ENCODE peak calls at places on chromosomes 12 and 14, in four cellular contexts. E is CD8-positive, alpha-beta T cell; V is psoas muscle; P is tibial nerve. N is an unnamed sample.

GRCh38 chr14:76329951-76330350 is 46.0 kb upstream of the ESRRB start:
- DNase-seq in P (no peak), V (no peak), E (no peak), N (no peak)

GRCh38 chr12:9848899-9849298 is 20.3 kb downstream of the CLEC2B start:
- DNase-seq in V (no peak), E (no peak), P (no peak), N (no peak)

GRCh38 chr12:113002155-113002554 is 23.8 kb downstream of the OAS2 start:
- DNase-seq in P (no peak), V (no peak), E (no peak), N (no peak)

GRCh38 chr12:88633312-88633711 is 53.0 kb upstream of the KITLG start:
- DNase-seq in E (no peak), V (no peak), P (no peak), N (peak)

GRCh38 chr12:2877959-2878732 is 1.1 kb downstream of the RHNO1 start:
- DNase-seq in E (no peak), P (no peak), V (no peak), N (no peak)

GRCh38 chr14:34711169-34711568 is 3.2 kb downstream of the CFL2 start:
- DNase-seq in P (peak), E (no peak), V (no peak), N (peak)

GRCh38 chr12:12721251-12721689 is 4.1 kb downstream of the CDKN1B start:
- DNase-seq in V (no peak), P (no peak), E (peak), N (no peak)

GRCh38 chr12:12399906-12400305 is 43.0 kb downstream of the BORCS5 start:
- DNase-seq in E (no peak), V (no peak), P (no peak), N (no peak)

GRCh38 chr14:101111620-101112290 is 208.2 kb upstream of the RTL1 start:
- DNase-seq in P (no peak), E (no peak), V (peak), N (no peak)

GRCh38 chr12:46005151-46005797 is 14.9 kb upstream of the SCAF11 start:
- DNase-seq in E (no peak), V (no peak), P (no peak), N (no peak)

GRCh38 chr14:26596722-26597030 is 1.2 kb downstream of the NOVA1 start:
- DNase-seq in V (peak), P (peak), E (no peak), N (no peak)

GRCh38 chr12:86613306-86613705 is 357.1 kb upstream of the MGAT4C start:
- DNase-seq in E (no peak), V (no peak), P (no peak), N (peak)

GRCh38 chr14:73591690-73592448 is at the start of gene ACOT4:
- DNase-seq in V (peak), P (no peak), E (peak), N (no peak)

GRCh38 chr14:99670361-99671229 is 13.5 kb upstream of the CYP46A1 start:
- DNase-seq in V (no peak), P (no peak), E (no peak), N (no peak)
- H3K27ac ChIP-seq in V (no peak), P (no peak), E (no peak), N (no peak)

DNA sequence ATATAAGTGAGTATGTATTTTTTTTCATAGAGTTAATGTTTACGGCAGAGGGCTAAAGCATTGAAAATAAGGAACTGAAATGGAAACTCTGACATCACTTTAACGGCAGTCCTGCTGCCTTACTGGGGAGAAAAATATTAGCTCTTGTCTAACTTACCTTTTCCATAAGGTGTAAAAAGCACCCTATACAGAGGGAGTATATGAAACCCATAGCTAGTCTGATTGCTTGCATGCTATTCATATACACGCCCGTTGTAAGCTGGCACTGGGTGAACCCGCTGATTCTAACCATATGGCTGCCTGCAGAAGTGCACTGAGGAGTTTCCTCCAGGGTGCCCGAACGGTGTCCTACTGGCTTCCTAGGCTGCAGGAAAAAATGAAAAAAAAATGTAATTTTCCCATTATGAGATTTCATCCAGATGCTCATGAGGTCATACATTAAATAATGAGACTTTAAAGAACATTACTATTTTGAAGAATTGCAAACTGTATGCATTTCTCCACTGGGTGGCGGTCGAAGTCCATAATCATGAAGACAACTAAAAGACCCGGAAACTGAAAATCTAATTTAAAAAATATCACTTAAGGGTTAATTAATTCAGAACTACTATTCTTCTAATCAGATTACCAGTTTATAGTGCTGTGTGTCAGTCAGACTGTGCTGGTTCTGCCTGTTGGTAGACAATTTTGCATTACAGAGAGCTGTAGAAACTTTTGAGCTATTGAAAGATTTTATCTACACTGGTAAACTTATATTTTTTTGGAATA is 144.7 kb downstream of the ALX1 start:
- DNase-seq in P (peak), E (no peak), V (no peak), N (peak)
- TF ChIP-seq CTCF in P (peak), E (no peak), V (no peak), N (peak)

GRCh38 chr12:1592444-1593231 is 1.7 kb downstream of the FBXL14 start:
- DNase-seq in P (no peak), V (peak), E (peak), N (peak)
- H3K27ac ChIP-seq in P (peak), V (peak), E (peak), N (peak)

DNA sequence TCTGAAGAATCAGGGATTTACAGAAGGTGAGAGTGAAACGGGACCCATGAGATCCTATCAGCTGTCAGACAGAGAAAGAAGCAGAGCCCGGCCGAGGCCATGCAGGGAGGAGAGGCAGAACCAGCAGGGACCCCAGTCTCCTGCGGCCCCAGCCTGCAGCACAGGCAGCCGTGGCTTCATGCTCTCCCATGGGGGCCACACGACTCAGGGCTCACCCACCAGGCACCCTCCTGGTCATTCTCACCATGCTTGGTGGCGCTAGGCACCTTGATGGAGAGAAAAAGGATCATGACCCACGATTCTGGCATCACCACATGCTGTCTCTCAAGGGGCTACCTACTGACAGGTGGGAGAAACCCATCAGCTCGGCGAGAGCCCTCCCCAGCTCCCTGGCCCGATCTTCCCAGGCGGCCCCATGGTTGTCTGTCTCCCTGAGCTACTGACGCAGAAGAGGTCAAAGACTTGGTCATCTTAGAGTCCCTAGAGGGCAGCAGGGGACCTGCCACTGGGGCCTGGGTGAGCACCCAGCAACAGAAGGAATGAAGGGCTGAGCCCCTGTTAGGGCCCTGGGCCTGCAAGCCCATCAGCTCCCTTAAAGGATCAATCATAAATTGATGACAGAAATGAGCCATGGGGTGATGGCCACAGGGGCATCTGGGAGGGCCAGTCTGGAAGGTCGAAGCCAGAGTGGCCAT is 58.0 kb downstream of the ITPK1 start:
- DNase-seq in E (no peak), P (no peak), V (no peak), N (no peak)
- TF ChIP-seq CTCF in E (no peak), P (peak), V (no peak), N (no peak)

GRCh38 chr12:104712968-104713367 is 245.1 kb downstream of the SLC41A2 start:
- DNase-seq in E (no peak), V (no peak), P (no peak), N (no peak)

GRCh38 chr12:104715562-104716182 is 242.4 kb downstream of the SLC41A2 start:
- DNase-seq in P (no peak), V (no peak), E (no peak), N (no peak)

GRCh38 chr12:104714369-104714768 is 243.7 kb downstream of the SLC41A2 start:
- DNase-seq in P (no peak), E (no peak), V (no peak), N (no peak)

GRCh38 chr12:104712477-104712876 is 245.6 kb downstream of the SLC41A2 start:
- DNase-seq in E (no peak), P (no peak), V (no peak), N (no peak)

DNA sequence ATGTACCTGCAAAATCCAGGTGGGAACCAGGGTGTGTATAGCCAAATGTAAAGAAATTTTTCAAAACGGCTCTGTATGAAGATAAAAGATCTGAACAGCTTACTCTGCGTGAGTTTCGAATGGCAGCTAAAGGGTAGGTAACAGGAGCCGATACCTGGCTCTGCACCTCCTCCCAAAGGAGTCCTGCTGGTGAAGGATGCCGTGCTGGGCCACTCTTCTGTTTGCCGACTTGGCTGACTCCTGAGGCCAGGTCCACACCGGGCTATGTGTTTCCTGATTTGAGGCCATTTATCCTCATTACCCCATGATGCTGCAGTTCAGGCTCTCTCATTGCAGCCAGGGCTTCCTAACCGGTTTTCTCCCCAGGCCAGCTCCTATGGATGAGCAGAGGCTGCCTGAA is 244.6 kb downstream of the SLC41A2 start:
- DNase-seq in P (no peak), V (no peak), E (no peak), N (no peak)
- H3K27ac ChIP-seq in P (no peak), V (no peak), E (no peak), N (no peak)

DNA sequence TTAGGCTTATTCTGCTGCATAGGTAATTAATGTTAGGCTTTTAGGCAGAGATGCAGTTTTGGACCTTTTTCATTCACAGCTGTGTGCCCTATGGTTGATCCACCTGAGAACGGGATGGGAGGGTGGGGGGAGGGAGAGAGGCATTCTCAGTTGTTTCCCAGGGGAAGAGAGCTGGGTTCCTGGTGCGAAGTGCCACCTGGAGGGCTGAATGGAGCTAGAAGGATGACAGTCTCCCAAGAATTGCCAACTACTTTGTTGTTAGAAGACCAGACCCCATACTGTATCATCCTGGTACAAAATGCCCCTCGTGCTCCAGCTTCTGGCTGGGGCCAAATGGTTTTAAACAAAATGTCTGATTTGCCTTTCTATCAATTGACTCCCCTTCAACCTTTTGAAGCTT is 154.3 kb downstream of the APAF1 start:
- DNase-seq in V (no peak), P (no peak), E (no peak), N (no peak)
- TF ChIP-seq CTCF in V (no peak), P (no peak), E (no peak), N (no peak)

GRCh38 chr12:56877195-56878009 is 56.8 kb downstream of the SDR9C7 start:
- DNase-seq in E (no peak), V (no peak), P (no peak), N (no peak)
- H3K27ac ChIP-seq in E (no peak), V (no peak), P (no peak), N (no peak)